ENCODE peak calls at places on chromosome 21, in seven cellular contexts. T, Y, D, L, Z, V and S are unnamed samples.
A peak's percentile ranks its signal among the peaks of the same experiment; 100 is the strongest.

GRCh38 chr21:42648606-42649005 is 4.8 kb upstream of the PDE9A start:
- DNase-seq in D (no peak), Z (no peak), Y (no peak), V (no peak), T (no peak), L (no peak), S (no peak)

GRCh38 chr21:41374867-41375533 is 13.2 kb downstream of the MX2 start:
- DNase-seq in L (no peak), Z (no peak), D (no peak), Y (no peak), T (no peak), V (no peak), S (no peak)

GRCh38 chr21:15051652-15052554 is 12.9 kb downstream of the NRIP1 start:
- DNase-seq in T (no peak), Y (no peak), V (no peak), L (peak; percentile 47), Z (no peak), D (no peak), S (no peak)

GRCh38 chr21:42659416-42660117 is 6.1 kb downstream of the PDE9A start:
- DNase-seq in V (no peak), Z (no peak), D (no peak), T (peak; percentile 85), L (no peak), Y (no peak), S (no peak)

GRCh38 chr21:31293986-31294385 is 50.1 kb downstream of the TIAM1 start:
- DNase-seq in T (no peak), Y (no peak), V (peak; percentile 92), D (no peak), Z (no peak), L (peak; percentile 94), S (peak; percentile 61)

GRCh38 chr21:38773108-38774061 is 32.3 kb upstream of the ETS2 start:
- DNase-seq in L (peak; percentile 99), Y (no peak), V (peak; percentile 97), Z (no peak), D (no peak), T (no peak), S (peak; percentile 92)

GRCh38 chr21:42338730-42339715 is 11.8 kb downstream of the TFF2 start:
- DNase-seq in Z (no peak), V (no peak), Y (no peak), L (no peak), D (no peak), T (no peak), S (no peak)

GRCh38 chr21:42747267-42747701 is 93.9 kb downstream of the PDE9A start:
- DNase-seq in Y (no peak), L (no peak), D (no peak), V (no peak), T (no peak), Z (no peak), S (no peak)

GRCh38 chr21:40863839-40864238 is 16.9 kb upstream of the DSCAM start:
- DNase-seq in T (no peak), Z (no peak), Y (no peak), V (no peak), L (no peak), D (peak; percentile 77), S (no peak)

GRCh38 chr21:44704636-44705001 is 6.8 kb downstream of the TSPEAR start:
- DNase-seq in V (no peak), Y (no peak), T (no peak), L (no peak), D (no peak), Z (no peak), S (no peak)
- H3K27ac ChIP-seq in V (no peak overlapping the region), Y (no peak overlapping the region), T (no peak overlapping the region), L (no peak overlapping the region), D (no peak overlapping the region), Z (no peak overlapping the region), S (no peak overlapping the region)

GRCh38 chr21:37384416-37384815 is 17.8 kb downstream of the DYRK1A start:
- DNase-seq in T (no peak), L (no peak), D (no peak), Y (no peak), Z (no peak), V (no peak), S (no peak)
- H3K27ac ChIP-seq in T (no peak overlapping the region), L (no peak overlapping the region), D (no peak overlapping the region), Y (no peak overlapping the region), Z (no peak overlapping the region), V (no peak overlapping the region), S (no peak overlapping the region)

DNA sequence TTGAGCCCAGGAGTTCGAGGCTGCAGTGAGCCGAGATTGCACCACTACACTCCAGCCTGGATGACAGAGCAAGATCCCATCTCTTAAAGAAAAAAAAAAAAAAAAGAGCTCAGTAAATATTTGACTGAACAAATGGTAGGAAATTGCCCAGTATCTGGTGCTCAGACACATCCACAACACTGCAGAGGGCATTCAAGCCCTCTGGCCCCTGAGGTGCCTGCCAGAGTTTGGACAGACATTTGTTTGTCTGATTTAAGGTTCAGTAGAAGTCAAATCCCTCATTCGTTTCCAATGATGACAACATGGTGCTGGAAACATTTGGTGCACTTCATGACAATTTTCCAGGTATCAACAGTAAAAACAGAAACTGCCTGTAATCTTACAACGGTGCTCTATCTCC is 86.6 kb downstream of the HLCS start:
- DNase-seq in L (no peak), Y (no peak), T (no peak), D (no peak), V (no peak), Z (no peak), S (no peak)
- H3K27ac ChIP-seq in L (no peak overlapping the region), Y (no peak overlapping the region), T (no peak overlapping the region), D (no peak overlapping the region), V (no peak overlapping the region), Z (no peak overlapping the region), S (no peak overlapping the region)

GRCh38 chr21:33685613-33686197 is 43.4 kb downstream of the ITSN1 start:
- DNase-seq in V (peak; percentile 82), T (no peak), Z (no peak), Y (no peak), D (no peak), L (peak; percentile 66), S (no peak)
- H3K27ac ChIP-seq in V (peak overlapping the region; percentile 72), T (no peak overlapping the region), Z (peak overlapping the region; percentile 45), Y (no peak overlapping the region), D (no peak overlapping the region), L (no peak overlapping the region), S (peak overlapping the region; percentile 91)

GRCh38 chr21:44973598-44973997 is 33.8 kb downstream of the SLX9 start:
- DNase-seq in V (no peak), L (no peak), Y (no peak), D (no peak), T (no peak), Z (no peak), S (no peak)

GRCh38 chr21:44971672-44971995 is 31.8 kb downstream of the SLX9 start:
- DNase-seq in L (no peak), T (no peak), V (no peak), D (no peak), Z (no peak), Y (no peak), S (no peak)

GRCh38 chr21:44972821-44973220 is 33.0 kb downstream of the SLX9 start:
- DNase-seq in D (no peak), L (peak; percentile 64), V (peak; percentile 59), Z (no peak), Y (no peak), T (no peak), S (no peak)

GRCh38 chr21:44970766-44971671 is 31.2 kb downstream of the SLX9 start:
- DNase-seq in V (no peak), D (no peak), L (no peak), T (no peak), Y (no peak), Z (no peak), S (no peak)

GRCh38 chr21:44972301-44972814 is 32.5 kb downstream of the SLX9 start:
- DNase-seq in Y (no peak), V (no peak), D (no peak), Z (no peak), T (no peak), L (no peak), S (no peak)
- H3K27ac ChIP-seq in Y (no peak overlapping the region), V (no peak overlapping the region), D (no peak overlapping the region), Z (no peak overlapping the region), T (no peak overlapping the region), L (no peak overlapping the region), S (no peak overlapping the region)

GRCh38 chr21:36646011-36646410 is 52.9 kb upstream of the SIM2 start:
- DNase-seq in Y (no peak), V (no peak), L (no peak), T (no peak), Z (no peak), D (no peak), S (no peak)

GRCh38 chr21:36643374-36644250 is 55.3 kb upstream of the SIM2 start:
- DNase-seq in D (no peak), Z (no peak), T (no peak), Y (no peak), L (no peak), V (peak; percentile 27), S (no peak)

GRCh38 chr21:36647279-36648093 is 51.4 kb upstream of the SIM2 start:
- DNase-seq in V (no peak), Z (no peak), T (no peak), L (peak; percentile 48), Y (no peak), D (no peak), S (no peak)

GRCh38 chr21:36642777-36643176 is 56.1 kb upstream of the SIM2 start:
- DNase-seq in Z (no peak), Y (no peak), D (no peak), V (no peak), L (no peak), T (no peak), S (no peak)

DNA sequence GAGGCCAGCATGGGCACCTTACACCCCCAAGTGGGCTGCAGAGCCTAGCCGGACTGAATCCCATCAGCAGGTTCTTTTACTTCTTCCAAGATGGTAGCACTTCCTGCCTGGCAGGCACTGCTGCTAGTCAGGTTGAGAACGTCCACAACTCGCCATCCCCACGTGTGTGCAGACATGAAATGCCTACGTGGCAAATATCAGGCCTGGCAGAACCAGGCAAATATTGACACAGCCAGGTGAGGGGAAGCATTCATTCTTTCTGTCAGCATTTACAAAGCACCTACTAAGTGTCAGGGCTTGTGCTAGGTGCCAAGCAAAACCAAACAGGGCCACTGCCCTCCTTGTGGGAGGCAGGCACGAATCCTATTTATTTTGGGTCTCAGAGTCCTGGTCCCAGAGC is 52.3 kb upstream of the SIM2 start:
- DNase-seq in D (no peak), T (no peak), V (no peak), Y (no peak), Z (no peak), L (no peak), S (no peak)
- H3K27ac ChIP-seq in D (no peak overlapping the region), T (no peak overlapping the region), V (no peak overlapping the region), Y (no peak overlapping the region), Z (no peak overlapping the region), L (no peak overlapping the region), S (no peak overlapping the region)

DNA sequence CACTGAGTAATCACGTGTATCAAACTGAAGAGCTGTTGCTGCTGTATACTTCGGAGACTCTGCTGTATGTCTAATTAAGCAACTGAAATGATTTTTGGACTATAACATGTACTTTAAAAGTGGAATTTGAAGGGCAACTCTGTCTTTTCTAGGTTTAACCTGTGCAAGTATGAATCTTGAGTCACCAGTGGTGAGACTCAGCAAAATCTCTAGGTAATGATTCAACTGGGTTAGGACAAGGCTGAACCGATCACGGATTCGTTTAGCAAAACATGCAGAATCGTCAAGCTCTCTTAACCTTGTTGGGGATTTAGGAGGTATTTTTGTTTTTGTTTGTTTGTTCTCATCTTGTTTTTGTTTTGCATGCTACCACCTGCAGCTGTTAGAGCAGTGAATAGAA is 149.6 kb downstream of the CYYR1 start:
- DNase-seq in D (no peak), Y (no peak), L (no peak), V (no peak), T (no peak), Z (no peak), S (no peak)
- H3K27ac ChIP-seq in D (no peak overlapping the region), Y (no peak overlapping the region), L (no peak overlapping the region), V (no peak overlapping the region), T (no peak overlapping the region), Z (no peak overlapping the region), S (no peak overlapping the region)

GRCh38 chr21:46621457-46622182 is 13.9 kb upstream of the PRMT2 start:
- DNase-seq in D (no peak), V (no peak), Z (no peak), Y (peak; percentile 71), T (no peak), L (no peak), S (no peak)
- H3K27ac ChIP-seq in D (no peak overlapping the region), V (no peak overlapping the region), Z (peak overlapping the region; percentile 55), Y (peak overlapping the region; percentile 98), T (no peak overlapping the region), L (no peak overlapping the region), S (no peak overlapping the region)